ENCODE peak calls at places on chromosomes 6 and 20, in six cellular contexts. H, N, W, O, F and J are unnamed samples.

GRCh38 chr20:22775671-22776139 is 191.3 kb upstream of the FOXA2 start:
- DNase-seq in H (peak; percentile 38), N (no peak), W (no peak), O (no peak), F (no peak), J (no peak)

GRCh38 chr6:35007016-35007415 is 118.0 kb downstream of the ANKS1A start:
- DNase-seq in H (no peak), N (no peak), W (no peak), O (no peak), F (no peak), J (no peak)

GRCh38 chr6:5081955-5082354 is 3.2 kb upstream of the PPP1R3G start:
- DNase-seq in H (no peak), N (no peak), W (no peak), O (no peak), F (no peak), J (no peak)

GRCh38 chr20:63497946-63498935 is 642 bp downstream of the EEF1A2 start:
- DNase-seq in H (no peak), N (peak; percentile 71), W (no peak), O (peak; percentile 72), F (no peak), J (no peak)

GRCh38 chr6:149897015-149897697 is 757 bp downstream of the RAET1E start:
- DNase-seq in H (no peak), N (no peak), W (no peak), O (no peak), F (no peak), J (no peak)

GRCh38 chr6:132391391-132392291 is 9.6 kb downstream of the MOXD1 start:
- DNase-seq in H (no peak), N (no peak), W (no peak), O (no peak), F (no peak), J (no peak)

GRCh38 chr6:79702701-79703100 is 71.6 kb downstream of the SH3BGRL2 start:
- DNase-seq in H (no peak), N (no peak), W (no peak), O (no peak), F (no peak), J (no peak)

GRCh38 chr6:68572525-68572924 is 62.6 kb upstream of the ADGRB3 start:
- DNase-seq in H (peak; percentile 62), N (peak; percentile 54), W (peak; percentile 1), O (peak; percentile 67), F (peak; percentile 3), J (peak; percentile 1)

GRCh38 chr20:45377191-45377775 is 842 bp downstream of the TP53TG5 start:
- DNase-seq in H (no peak), N (no peak), W (no peak), O (peak; percentile 33), F (no peak), J (no peak)

GRCh38 chr6:6655805-6656251 is 67.3 kb downstream of the LY86 start:
- DNase-seq in H (no peak), N (no peak), W (no peak), O (no peak), F (no peak), J (no peak)

GRCh38 chr6:166927942-166928643 is 28.3 kb downstream of the RNASET2 start:
- DNase-seq in H (no peak), N (no peak), W (no peak), O (no peak), F (no peak), J (no peak)

GRCh38 chr6:17179246-17180073 is 77.6 kb downstream of the STMND1 start:
- DNase-seq in H (no peak), N (no peak), W (no peak), O (no peak), F (no peak), J (no peak)

GRCh38 chr6:106117579-106117978 is 31.4 kb downstream of the PRDM1 start:
- DNase-seq in H (no peak), N (no peak), W (no peak), O (no peak), F (no peak), J (no peak)

GRCh38 chr20:53492212-53492611 is 101.4 kb downstream of the ZNF217 start:
- DNase-seq in H (peak; percentile 47), N (no peak), W (no peak), O (no peak), F (no peak), J (no peak)

GRCh38 chr6:83183082-83183828 is 9.8 kb downstream of the PGM3 start:
- DNase-seq in H (no peak), N (no peak), W (no peak), O (no peak), F (no peak), J (no peak)

GRCh38 chr20:38673261-38673660 is 51.0 kb upstream of the SLC32A1 start:
- DNase-seq in H (no peak), N (no peak), W (no peak), O (no peak), F (no peak), J (no peak)

GRCh38 chr20:37296371-37296770 is 6.9 kb downstream of the MANBAL start:
- DNase-seq in H (no peak), N (no peak), W (no peak), O (no peak), F (no peak), J (no peak)

GRCh38 chr20:37295001-37295400 is 5.5 kb downstream of the MANBAL start:
- DNase-seq in H (no peak), N (no peak), W (no peak), O (no peak), F (no peak), J (no peak)

GRCh38 chr20:37298190-37298939 is 8.9 kb downstream of the MANBAL start:
- DNase-seq in H (no peak), N (no peak), W (no peak), O (no peak), F (no peak), J (no peak)

GRCh38 chr20:37295595-37295994 is 6.1 kb downstream of the MANBAL start:
- DNase-seq in H (no peak), N (no peak), W (no peak), O (no peak), F (no peak), J (no peak)

GRCh38 chr20:37297066-37297736 is 7.7 kb downstream of the MANBAL start:
- DNase-seq in H (no peak), N (no peak), W (no peak), O (no peak), F (no peak), J (no peak)
- TF ChIP-seq POLR2AphosphoS5 in H (no peak), N (no peak), W (no peak), O (no peak), F (no peak), J (no peak)

GRCh38 chr6:1388081-1388926 is 1.1 kb upstream of the FOXF2 start:
- DNase-seq in H (no peak), N (no peak), W (no peak), O (peak; percentile 76), F (no peak), J (no peak)
- TF ChIP-seq POLR2A in H (no peak), N (no peak), W (no peak), O (no peak), F (no peak), J (no peak)

DNA sequence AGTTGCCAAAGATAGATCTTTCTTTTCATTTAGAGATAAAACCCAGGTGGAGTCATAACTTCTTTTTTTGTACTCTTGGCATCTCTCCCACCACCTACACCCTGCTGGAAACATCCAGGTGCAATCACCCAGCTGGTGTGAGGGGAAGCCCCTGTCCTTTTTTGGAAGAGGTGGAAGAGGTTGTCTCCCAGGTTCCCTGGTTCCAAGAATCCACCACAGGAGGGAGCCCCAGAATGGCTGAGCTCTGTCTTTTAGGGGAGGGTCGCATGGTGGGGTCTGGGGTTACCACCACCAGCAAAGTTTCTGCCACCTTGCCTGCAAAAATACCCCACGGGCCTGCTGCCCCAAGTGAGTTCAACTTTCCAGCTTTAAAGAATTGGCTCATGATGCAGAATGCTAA is 10.8 kb downstream of the SMOC2 start:
- DNase-seq in H (no peak), N (peak; percentile 27), W (no peak), O (peak; percentile 69), F (no peak), J (no peak)
- TF ChIP-seq TAF1 in H (no peak), N (no peak), W (no peak), O (no peak), F (no peak), J (no peak)

GRCh38 chr20:59993736-59994484 is 35.7 kb downstream of the CDH26 start:
- DNase-seq in H (no peak), N (no peak), W (no peak), O (no peak), F (no peak), J (no peak)

GRCh38 chr20:59999502-59999901 is 41.3 kb downstream of the CDH26 start:
- DNase-seq in H (no peak), N (no peak), W (no peak), O (no peak), F (no peak), J (no peak)

GRCh38 chr20:59997886-59998285 is 39.7 kb downstream of the CDH26 start:
- DNase-seq in H (no peak), N (no peak), W (no peak), O (no peak), F (no peak), J (no peak)

GRCh38 chr20:59994697-59995122 is 36.5 kb downstream of the CDH26 start:
- DNase-seq in H (no peak), N (peak; percentile 39), W (no peak), O (peak; percentile 86), F (no peak), J (no peak)

DNA sequence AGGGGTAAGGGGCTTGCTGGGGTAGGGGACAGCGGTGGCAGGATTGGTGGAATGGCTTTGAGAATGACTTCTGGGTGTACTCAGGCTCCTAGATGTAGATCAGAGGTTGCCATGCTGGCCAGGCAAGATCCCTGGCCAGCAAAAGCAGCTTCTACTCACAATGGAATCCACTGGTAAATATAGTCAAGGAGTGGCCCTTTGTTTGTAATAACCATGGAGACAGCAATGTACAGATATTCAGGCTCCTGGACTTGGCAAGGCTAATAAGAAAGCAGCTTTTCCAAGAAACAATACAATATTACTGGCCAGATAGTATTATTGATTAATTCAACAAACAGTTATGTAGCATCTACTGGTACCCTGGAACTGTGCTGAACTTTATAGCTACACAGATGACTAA is 37.9 kb downstream of the CDH26 start:
- DNase-seq in H (no peak), N (no peak), W (no peak), O (no peak), F (no peak), J (no peak)
- TF ChIP-seq POLR2AphosphoS5 in H (no peak), N (no peak), W (no peak), O (no peak), F (no peak), J (no peak)

DNA sequence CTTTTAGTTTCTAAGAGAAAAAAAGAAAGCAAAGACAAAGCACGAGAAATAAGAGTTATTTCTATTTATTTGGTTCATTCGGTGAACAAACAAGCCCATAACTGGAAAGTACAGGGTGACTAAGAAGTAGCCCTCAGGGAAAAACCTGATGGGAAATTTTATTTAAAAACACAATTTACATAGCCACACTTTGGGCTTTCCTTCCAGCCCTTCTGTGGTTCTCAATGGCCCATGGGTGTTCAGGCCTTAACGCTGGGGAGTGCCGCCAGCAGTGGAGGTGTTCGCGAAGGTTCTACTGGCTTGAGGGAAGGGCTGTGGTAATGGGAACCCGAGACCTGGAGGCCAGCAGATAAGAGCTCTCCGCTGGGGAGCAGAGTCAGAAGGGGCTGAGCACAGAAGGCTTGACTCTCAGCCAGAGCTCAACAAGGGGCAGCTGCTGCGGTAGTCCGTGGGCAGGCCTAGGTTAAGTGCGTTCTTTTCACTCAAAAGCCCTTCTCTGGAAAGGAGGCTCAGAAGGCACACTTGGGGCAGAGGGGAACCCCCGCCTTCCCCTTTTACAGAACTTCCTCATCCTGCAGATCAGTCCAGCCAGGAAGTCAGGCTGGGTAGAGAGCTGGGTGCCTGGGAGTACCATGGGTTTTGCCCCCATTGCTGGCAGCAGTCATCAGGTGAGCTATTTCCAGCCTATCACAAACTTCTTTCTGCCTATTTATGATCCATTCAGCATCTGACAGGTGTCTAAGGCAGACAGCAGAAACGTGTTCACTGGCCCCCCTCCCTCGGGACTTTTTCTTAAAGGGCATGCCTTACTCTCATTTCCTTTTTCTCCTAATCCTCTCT is 8.8 kb upstream of the CD83 start:
- DNase-seq in H (no peak), N (peak; percentile 64), W (no peak), O (no peak), F (peak; percentile 97), J (peak; percentile 34)
- TF ChIP-seq POLR2A in H (no peak), N (peak; percentile 63), W (no peak), O (no peak), F (peak; percentile 59), J (peak; percentile 46)